ENCODE peak calls at places on chromosomes 2 and 18, in nine cellular contexts. E is psoas muscle, K is mucosa of descending colon, F is MM.1S, N is neural progenitor cell, I is uterus, G is right atrium auricular region, R is WERI-Rb-1, A is endodermal cell. Q is an unnamed sample.
A peak's percentile ranks its signal among the peaks of the same experiment; 100 is the strongest.

GRCh38 chr2:200042102-200042735 is 86.8 kb downstream of the MAIP1 start:
- DNase-seq in A (no peak), N (no peak), F (no peak), E (no peak), K (no peak), I (no peak), G (no peak), R (no peak), Q (no peak)

GRCh38 chr2:234412726-234413125 is 84.2 kb downstream of the ARL4C start:
- DNase-seq in E (no peak), G (no peak), I (no peak), F (no peak), A (no peak), N (no peak), K (no peak), R (no peak), Q (no peak)

GRCh38 chr2:140770645-140771044 is 1360.2 kb downstream of the LRP1B start:
- DNase-seq in I (no peak), K (no peak), G (no peak), E (no peak), N (no peak), A (no peak), F (no peak), R (no peak), Q (no peak)

GRCh38 chr2:119682578-119682977 is 3.6 kb downstream of the TMEM177 start:
- DNase-seq in G (no peak), K (no peak), I (no peak), F (no peak), E (no peak), R (no peak), N (no peak), A (peak; percentile 33), Q (no peak)

GRCh38 chr2:201218780-201219179 is 35.8 kb downstream of the CASP10 start:
- DNase-seq in F (no peak), I (no peak), G (no peak), N (no peak), E (no peak), R (no peak), A (no peak), K (no peak), Q (no peak)

GRCh38 chr2:237669628-237670351 is 42.4 kb downstream of the LRRFIP1 start:
- DNase-seq in R (peak; percentile 69), N (no peak), E (peak; percentile 78), K (peak; percentile 69), F (no peak), I (peak; percentile 97), A (no peak), G (peak; percentile 93), Q (peak; percentile 50)

GRCh38 chr2:155733091-155733870 is 599.2 kb downstream of the NR4A2 start:
- DNase-seq in G (no peak), A (peak; percentile 46), F (no peak), I (no peak), N (peak; percentile 52), E (no peak), R (peak; percentile 65), K (no peak), Q (no peak)

GRCh38 chr2:205892141-205893064 is 193.6 kb downstream of the INO80D start:
- DNase-seq in A (no peak), G (no peak), F (no peak), K (no peak), R (no peak), E (no peak), I (no peak), N (peak; percentile 61), Q (no peak)

GRCh38 chr2:237156131-237156856 is 70.6 kb downstream of the COPS8 start:
- DNase-seq in I (peak; percentile 85), G (peak; percentile 81), A (no peak), K (peak; percentile 59), R (no peak), F (peak; percentile 12), E (peak; percentile 82), N (no peak), Q (no peak)

GRCh38 chr18:49285627-49286026 is 174.8 kb downstream of the DYM start:
- DNase-seq in K (no peak), I (no peak), E (no peak), A (no peak), F (no peak), R (no peak), N (no peak), G (no peak), Q (no peak)

GRCh38 chr2:104733544-104733943 is 120.4 kb upstream of the POU3F3 start:
- DNase-seq in N (peak; percentile 60), A (peak; percentile 93), E (no peak), I (no peak), G (no peak), R (peak; percentile 38), F (no peak), K (no peak), Q (no peak)

GRCh38 chr2:183035298-183035953 is 2.8 kb downstream of the NCKAP1 start:
- DNase-seq in G (no peak), N (no peak), F (no peak), I (no peak), A (no peak), E (no peak), K (no peak), R (no peak), Q (no peak)

GRCh38 chr2:108257757-108258331 is 18.1 kb downstream of the SULT1C3 start:
- DNase-seq in K (no peak), G (no peak), I (no peak), R (no peak), F (no peak), N (no peak), E (no peak), A (no peak), Q (no peak)

GRCh38 chr2:108253106-108253505 is 13.3 kb downstream of the SULT1C3 start:
- DNase-seq in F (no peak), E (no peak), A (no peak), G (no peak), R (no peak), N (no peak), K (no peak), I (no peak), Q (no peak)
- H3K36me3 ChIP-seq in F (no peaks in the 10 kb centered on the region), E (no peaks in the 10 kb centered on the region), A (no peaks in the 10 kb centered on the region), G (no peaks in the 10 kb centered on the region), R (no peaks in the 10 kb centered on the region), N (no peaks in the 10 kb centered on the region), K (no peaks in the 10 kb centered on the region), I (no peaks in the 10 kb centered on the region), Q (no peaks in the 10 kb centered on the region)

GRCh38 chr2:232771870-232772269 is 4.5 kb downstream of the KCNJ13 start:
- DNase-seq in E (no peak), K (no peak), G (no peak), I (no peak), A (no peak), N (no peak), R (no peak), F (no peak), Q (no peak)
- H3K4me3 ChIP-seq in E (no peak overlapping the region), K (no peak overlapping the region), G (no peak overlapping the region), I (no peak overlapping the region), A (no peak overlapping the region), N (no peak overlapping the region), R (no peak overlapping the region), F (no peak overlapping the region), Q (no peak overlapping the region)

DNA sequence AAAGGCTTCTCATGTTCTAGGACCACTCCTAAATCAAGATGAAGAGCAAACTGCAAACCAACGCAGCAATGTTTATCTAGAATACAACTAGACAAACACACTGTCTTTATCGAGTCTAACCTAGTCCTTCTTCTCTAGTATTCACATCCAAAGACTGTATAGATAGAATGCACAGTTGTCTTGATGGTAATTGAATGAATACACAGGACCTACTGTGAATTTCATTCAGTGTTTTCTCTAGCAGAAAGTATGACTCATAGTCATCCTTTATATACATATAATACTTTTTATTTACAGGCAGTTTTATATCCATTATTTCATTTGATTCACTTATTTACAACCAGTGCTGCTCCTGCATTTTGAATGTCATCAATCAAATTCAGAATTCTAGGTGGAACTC is 374.9 kb downstream of the EPHA4 start:
- DNase-seq in G (no peak), N (no peak), E (no peak), F (no peak), K (no peak), R (no peak), A (no peak), I (no peak), Q (no peak)
- H3K36me3 ChIP-seq in G (no peaks in the 10 kb centered on the region), N (no peaks in the 10 kb centered on the region), E (no peaks in the 10 kb centered on the region), F (no peaks in the 10 kb centered on the region), K (no peaks in the 10 kb centered on the region), R (no peaks in the 10 kb centered on the region), A (no peaks in the 10 kb centered on the region), I (no peaks in the 10 kb centered on the region), Q (no peaks in the 10 kb centered on the region)

GRCh38 chr2:219161097-219161496 is 482 bp upstream of the NHEJ1 start:
- DNase-seq in K (no peak), N (no peak), R (no peak), E (no peak), G (no peak), F (no peak), A (no peak), I (no peak), Q (no peak)
- H3K4me3 ChIP-seq in K (no peak overlapping the region), N (peak overlapping the region; percentile 67), R (peak overlapping the region; percentile 78), E (peak overlapping the region; percentile 86), G (peak overlapping the region; percentile 70), F (peak overlapping the region; percentile 85), A (peak overlapping the region; percentile 78), I (peak overlapping the region; percentile 77), Q (peak overlapping the region; percentile 86)

DNA sequence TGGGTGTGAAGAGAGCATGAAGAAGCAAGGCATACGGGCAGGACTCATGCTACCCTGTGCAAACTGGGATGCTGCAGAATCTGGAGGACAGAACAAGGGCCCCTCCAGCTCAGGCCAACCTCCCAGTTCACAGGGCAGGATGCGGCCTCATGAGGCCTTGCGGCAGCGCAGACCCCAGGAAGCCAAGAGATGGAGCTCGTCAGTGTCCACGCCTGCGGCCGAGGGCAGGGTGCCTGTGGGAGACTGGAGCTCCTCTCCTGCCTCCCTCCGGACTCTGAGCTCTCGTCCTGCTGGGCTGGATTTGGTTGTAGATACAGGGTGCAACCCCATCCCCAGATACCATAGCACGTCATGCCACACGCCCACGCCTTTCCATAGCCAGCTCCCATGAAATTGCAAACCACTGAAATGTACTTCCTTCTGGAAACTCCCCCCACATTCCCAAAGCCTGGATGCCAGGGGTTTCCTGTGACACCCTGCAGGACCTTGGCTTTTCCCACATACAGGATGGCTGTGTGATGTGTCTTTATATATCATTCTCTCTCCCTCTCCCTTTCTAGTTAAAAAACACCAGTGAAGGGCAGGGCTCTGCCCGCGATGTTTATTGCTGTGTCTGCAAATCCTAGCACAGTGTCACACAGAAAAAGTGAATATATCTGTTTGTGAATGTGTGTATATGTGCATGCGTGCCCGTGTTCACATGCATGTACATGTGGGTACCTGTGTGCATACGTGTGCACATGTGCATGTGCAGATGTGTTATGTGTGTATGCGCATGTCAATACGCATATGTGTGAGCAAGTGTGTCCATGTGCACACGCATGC is 12.3 kb upstream of the SNTG2 start:
- DNase-seq in F (no peak), N (no peak), I (no peak), R (no peak), A (peak; percentile 36), E (no peak), K (no peak), G (no peak), Q (no peak)
- H3K36me3 ChIP-seq in F (no peaks in the 10 kb centered on the region), N (no peaks in the 10 kb centered on the region), I (no peaks in the 10 kb centered on the region), R (no peaks in the 10 kb centered on the region), A (no peaks in the 10 kb centered on the region), E (no peaks in the 10 kb centered on the region), K (no peaks in the 10 kb centered on the region), G (no peaks in the 10 kb centered on the region), Q (no peaks in the 10 kb centered on the region)

Q was measured in GM06990.